ENCODE peak calls at places on chromosomes 6 and 20, in four cellular contexts. D is fibroblast of pulmonary artery, Z is A673, N is progenitor cell of endocrine pancreas. C is an unnamed sample.

GRCh38 chr6:158803733-158804143 is 15.4 kb downstream of the EZR start:
- DNase-seq in D (no peak), Z (peak), N (no peak), C (no peak)

GRCh38 chr6:75230484-75231325 is 12.9 kb downstream of the COX7A2 start:
- DNase-seq in D (peak), Z (peak), N (no peak), C (no peak)

GRCh38 chr6:108948252-108948651 is 100.0 kb downstream of the ARMC2 start:
- DNase-seq in D (no peak), Z (no peak), N (no peak), C (no peak)

GRCh38 chr6:11172501-11173337 is 59.7 kb downstream of the NEDD9 start:
- DNase-seq in D (peak), Z (peak), N (peak), C (peak)

GRCh38 chr6:109315331-109316129 is 66.7 kb downstream of the CD164 start:
- DNase-seq in D (no peak), Z (no peak), N (no peak), C (no peak)

GRCh38 chr6:30685157-30685976 is 1.1 kb downstream of the PPP1R18 start:
- DNase-seq in D (peak), Z (no peak), N (no peak), C (no peak)

GRCh38 chr6:84575264-84575663 is 189.1 kb downstream of the TBX18 start:
- DNase-seq in D (peak), Z (peak), N (no peak), C (no peak)

GRCh38 chr6:2938632-2939083 is 32.7 kb downstream of the SERPINB6 start:
- DNase-seq in D (peak), Z (no peak), N (no peak), C (peak)

GRCh38 chr6:43628392-43629103 is 516 bp downstream of the GTPBP2 start:
- DNase-seq in D (peak), Z (peak), N (peak), C (no peak)

GRCh38 chr6:402901-403658 is 11.5 kb downstream of the IRF4 start:
- DNase-seq in D (no peak), Z (no peak), N (no peak), C (no peak)

GRCh38 chr20:20956586-20956985 is 149.6 kb downstream of the LINC00237 start:
- DNase-seq in D (no peak), Z (no peak), N (no peak), C (no peak)

GRCh38 chr20:46477225-46477624 is 36.1 kb downstream of the ZNF334 start:
- DNase-seq in D (no peak), Z (no peak), N (no peak), C (no peak)

GRCh38 chr6:168197636-168198301 is 118.8 kb upstream of the FRMD1 start:
- DNase-seq in D (no peak), Z (no peak), N (no peak), C (peak)

GRCh38 chr6:131780600-131780999 is 27.2 kb upstream of the ENPP1 start:
- DNase-seq in D (no peak), Z (no peak), N (no peak), C (no peak)

GRCh38 chr6:111484655-111484974 is 1.6 kb upstream of the REV3L start:
- DNase-seq in D (no peak), Z (no peak), N (no peak), C (no peak)

GRCh38 chr6:14059791-14060436 is 57.7 kb upstream of the CD83 start:
- DNase-seq in D (no peak), Z (no peak), N (no peak), C (no peak)

GRCh38 chr20:44532981-44533331 is 11.1 kb upstream of the SERINC3 start:
- DNase-seq in D (peak), Z (no peak), N (no peak), C (no peak)

GRCh38 chr6:118485601-118486550 is 62.2 kb upstream of the PLN start:
- DNase-seq in D (no peak), Z (no peak), N (no peak), C (no peak)

GRCh38 chr20:56418385-56418861 is 6.4 kb downstream of the CASS4 start:
- DNase-seq in D (peak), Z (no peak), N (no peak), C (no peak)

GRCh38 chr6:148251286-148251685 is 91.4 kb upstream of the SASH1 start:
- DNase-seq in D (peak), Z (peak), N (no peak), C (no peak)

GRCh38 chr20:17808357-17808756 is 108.6 kb downstream of the BANF2 start:
- DNase-seq in D (peak), Z (no peak), N (no peak), C (no peak)

GRCh38 chr6:87436435-87436834 is 28.7 kb downstream of the CFAP206 start:
- DNase-seq in D (peak), Z (peak), N (peak), C (no peak)

GRCh38 chr20:2350606-2351005 is 30.1 kb upstream of the TGM6 start:
- DNase-seq in D (no peak), Z (no peak), N (no peak), C (no peak)

GRCh38 chr6:4973415-4973814 is 30.4 kb downstream of the RPP40 start:
- DNase-seq in D (no peak), Z (no peak), N (no peak), C (no peak)

GRCh38 chr6:128046033-128046432 is 145.2 kb upstream of the THEMIS start:
- DNase-seq in D (no peak), Z (peak), N (no peak), C (no peak)

GRCh38 chr20:54178256-54178655 is 4.5 kb upstream of the CYP24A1 start:
- DNase-seq in D (no peak), Z (no peak), N (no peak), C (no peak)

GRCh38 chr20:3767434-3768341 is at the start of gene ADISSP:
- DNase-seq in D (peak), Z (peak), N (peak), C (peak)

GRCh38 chr6:13422601-13423247 is 64.7 kb downstream of the GFOD1 start:
- DNase-seq in D (peak), Z (peak), N (no peak), C (no peak)

GRCh38 chr6:131917763-131918649 is 33.2 kb downstream of the CCN2 start:
- DNase-seq in D (no peak), Z (no peak), N (no peak), C (no peak)

GRCh38 chr6:44154067-44154466 is 4.6 kb upstream of the CAPN11 start:
- DNase-seq in D (no peak), Z (no peak), N (no peak), C (no peak)

GRCh38 chr6:84633771-84634170 is 130.6 kb downstream of the TBX18 start:
- DNase-seq in D (no peak), Z (no peak), N (no peak), C (no peak)

GRCh38 chr20:62496525-62497218 is 20.9 kb upstream of the GATA5 start:
- DNase-seq in D (no peak), Z (peak), N (peak), C (no peak)

GRCh38 chr20:63097336-63097831 is 90.6 kb upstream of the BHLHE23 start:
- DNase-seq in D (no peak), Z (no peak), N (no peak), C (no peak)

GRCh38 chr6:85866373-85866740 is 223.7 kb upstream of the SYNCRIP start:
- DNase-seq in D (no peak), Z (no peak), N (no peak), C (no peak)

GRCh38 chr6:13733178-13733851 is 21.7 kb upstream of the RANBP9 start:
- DNase-seq in D (peak), Z (peak), N (no peak), C (no peak)

GRCh38 chr20:53331151-53331973 is 262.3 kb downstream of the ZNF217 start:
- DNase-seq in D (peak), Z (peak), N (no peak), C (no peak)

GRCh38 chr6:89068695-89069094 is 11.9 kb upstream of the PNRC1 start:
- DNase-seq in D (no peak), Z (no peak), N (no peak), C (no peak)

GRCh38 chr6:107496892-107497684 is 7.2 kb downstream of the SOBP start:
- DNase-seq in D (no peak), Z (no peak), N (no peak), C (no peak)
- TF ChIP-seq CTCF in D (no peak), Z (no peak), N (no peak), C (no peak)

DNA sequence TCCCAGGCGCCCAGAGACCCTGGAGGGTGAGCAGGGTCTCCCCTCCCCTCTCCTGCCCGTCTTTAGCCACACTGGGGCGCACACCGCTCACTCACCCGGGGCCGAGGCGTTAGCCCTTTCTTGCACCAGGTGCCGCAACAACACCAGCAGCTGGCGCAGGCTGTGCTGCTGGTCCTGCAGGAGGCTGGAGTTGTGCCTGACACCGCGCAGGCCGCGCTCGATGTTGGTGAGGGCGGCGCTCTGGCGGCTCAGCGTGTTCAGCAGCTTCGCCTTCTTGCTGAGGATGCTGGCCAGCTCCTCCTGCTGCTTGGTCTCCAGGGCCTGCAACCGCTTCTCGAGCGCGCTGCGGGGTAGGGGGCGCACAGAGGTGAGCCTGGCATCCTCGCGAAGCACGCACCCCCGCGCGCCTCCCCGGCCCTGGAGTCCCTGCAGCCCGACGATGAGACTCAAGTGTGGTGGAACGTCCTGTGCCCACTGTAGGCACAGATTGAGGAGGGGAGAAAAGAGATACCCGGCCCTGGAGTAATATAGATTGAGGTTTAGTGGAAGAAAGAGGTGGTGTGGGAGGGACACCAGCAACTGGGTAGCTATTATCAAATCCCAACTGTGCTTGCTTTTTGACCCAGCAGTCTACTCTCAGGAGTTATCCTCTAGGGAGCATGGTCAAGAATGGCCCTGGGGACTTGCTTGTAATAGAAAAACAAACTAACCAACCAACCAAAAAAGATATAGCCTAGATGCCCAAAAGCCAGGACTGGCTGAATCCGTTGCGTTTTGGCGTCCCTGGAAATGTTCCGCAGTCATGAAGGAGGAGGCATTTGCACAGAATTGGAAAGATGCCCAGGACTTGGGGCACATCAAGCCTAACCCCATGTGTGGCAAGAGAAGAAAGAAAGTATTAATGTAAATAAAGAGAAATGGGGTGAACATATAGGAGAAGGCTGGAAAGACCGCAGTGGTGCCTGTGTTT is 30.9 kb downstream of the ANGPT4 start:
- DNase-seq in D (peak), Z (no peak), N (peak), C (no peak)
- TF ChIP-seq CTCF in D (no peak), Z (no peak), N (peak), C (peak)

GRCh38 chr6:52670502-52671409 is at the start of gene TMEM14A:
- DNase-seq in D (peak), Z (peak), N (peak), C (peak)
- TF ChIP-seq CTCF in D (no peak), Z (no peak), N (no peak), C (peak)

DNA sequence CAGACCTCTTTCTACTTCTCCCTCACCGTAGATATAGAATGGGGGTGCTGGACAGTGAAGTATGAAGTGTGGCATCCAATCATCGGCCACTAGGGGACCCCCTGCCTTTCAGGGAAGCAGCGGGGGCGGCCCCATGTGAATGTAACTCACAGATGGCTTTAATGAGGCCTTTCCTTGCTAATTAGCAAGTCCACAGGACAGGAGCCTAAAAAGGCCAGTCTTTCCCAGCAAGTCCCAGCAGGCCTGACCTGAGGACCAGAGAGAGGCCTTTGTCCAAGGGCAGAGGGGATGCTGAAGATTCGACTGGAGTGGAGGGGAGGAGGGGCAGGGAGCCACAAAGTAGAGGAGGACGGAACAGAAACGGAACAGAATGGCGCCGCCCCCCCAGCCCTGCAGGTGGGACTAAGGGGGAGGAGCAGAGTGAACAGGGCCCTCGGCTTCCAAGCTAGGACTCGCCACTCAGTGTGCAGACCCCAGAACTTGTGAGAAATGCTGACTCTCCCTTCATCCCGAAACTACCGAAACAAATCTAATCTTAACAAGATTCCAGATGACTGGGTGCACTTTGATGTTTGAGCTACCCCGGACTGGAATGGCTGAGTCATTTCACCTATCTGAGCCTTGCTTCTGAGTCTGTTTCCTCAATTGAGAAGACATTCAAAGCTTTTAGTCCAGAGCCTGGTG is 5.8 kb downstream of the C6orf132 start:
- DNase-seq in D (peak), Z (peak), N (no peak), C (no peak)
- TF ChIP-seq CTCF in D (peak), Z (peak), N (peak), C (peak)

DNA sequence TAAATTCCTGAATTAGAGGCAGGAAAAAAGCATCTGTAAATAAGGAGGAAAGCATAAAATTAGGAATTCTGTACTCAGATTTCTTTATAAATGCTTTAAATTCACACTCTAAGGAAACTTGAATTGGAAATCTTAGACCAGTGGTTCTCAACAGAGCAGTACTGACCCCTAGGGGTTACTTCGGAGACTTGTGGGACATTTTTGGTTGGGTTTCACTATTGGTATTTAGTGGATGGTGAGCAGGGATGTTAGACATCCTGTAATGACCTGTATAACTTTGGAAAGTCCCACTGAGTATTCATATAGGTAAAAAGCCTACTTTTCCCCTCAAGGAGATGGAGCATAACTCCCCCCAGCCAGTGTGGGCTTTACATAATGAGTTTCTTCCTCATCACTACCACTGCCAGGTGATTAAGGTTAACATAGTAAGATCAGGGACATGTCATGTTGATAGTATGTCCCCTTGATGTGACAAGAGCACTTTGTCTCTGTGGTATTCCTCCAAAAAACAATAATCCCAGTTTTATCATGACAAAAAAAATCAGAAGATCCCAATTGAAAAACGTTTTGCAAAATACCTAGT is 31.0 kb downstream of the GLO1 start:
- DNase-seq in D (peak), Z (peak), N (no peak), C (no peak)
- TF ChIP-seq CTCF in D (peak), Z (peak), N (peak), C (peak)

C was measured in type B pancreatic cell.